ENCODE peak calls at places on chromosome 3, in eight cellular contexts. One of them, this sample, is unnamed.

GRCh38 chr3:122730240-122730639 is 49.6 kb downstream of the PARP14 start:
- DNase-seq in ureter: no peak
- DNase-seq in NCI-H2029: no peak
- DNase-seq in nucleus accumbens: no peak
- DNase-seq in coronary artery: no peak
- DNase-seq in Calu3: no peak
- DNase-seq in fibroblast of mammary gland: no peak
- DNase-seq in CD4-positive, alpha-beta memory T cell: no peak
- DNase-seq in this sample: no peak

GRCh38 chr3:142852009-142852408 is 36.9 kb downstream of the PCOLCE2 start:
- DNase-seq in ureter: no peak
- DNase-seq in NCI-H2029: no peak
- DNase-seq in nucleus accumbens: no peak
- DNase-seq in coronary artery: no peak
- DNase-seq in Calu3: no peak
- DNase-seq in fibroblast of mammary gland: no peak
- DNase-seq in CD4-positive, alpha-beta memory T cell: no peak
- DNase-seq in this sample: no peak

GRCh38 chr3:69130689-69131088 is 8.3 kb upstream of the LMOD3 start:
- DNase-seq in ureter: no peak
- DNase-seq in NCI-H2029: no peak
- DNase-seq in nucleus accumbens: no peak
- DNase-seq in coronary artery: no peak
- DNase-seq in Calu3: no peak
- DNase-seq in fibroblast of mammary gland: no peak
- DNase-seq in CD4-positive, alpha-beta memory T cell: no peak
- DNase-seq in this sample: no peak

GRCh38 chr3:133296315-133296917 is 103.4 kb upstream of the BFSP2 start:
- DNase-seq in ureter: no peak
- DNase-seq in NCI-H2029: no peak
- DNase-seq in nucleus accumbens: no peak
- DNase-seq in coronary artery: no peak
- DNase-seq in Calu3: no peak
- DNase-seq in fibroblast of mammary gland: no peak
- DNase-seq in CD4-positive, alpha-beta memory T cell: no peak
- DNase-seq in this sample: no peak

GRCh38 chr3:151787626-151788025 is 26.3 kb upstream of the AADAC start:
- DNase-seq in ureter: no peak
- DNase-seq in NCI-H2029: no peak
- DNase-seq in nucleus accumbens: no peak
- DNase-seq in coronary artery: no peak
- DNase-seq in Calu3: no peak
- DNase-seq in fibroblast of mammary gland: peak
- DNase-seq in CD4-positive, alpha-beta memory T cell: no peak
- DNase-seq in this sample: no peak

GRCh38 chr3:170751083-170751893 is 118.7 kb downstream of the RPL22L1 start:
- DNase-seq in ureter: peak
- DNase-seq in NCI-H2029: no peak
- DNase-seq in nucleus accumbens: no peak
- DNase-seq in coronary artery: peak
- DNase-seq in Calu3: peak
- DNase-seq in fibroblast of mammary gland: peak
- DNase-seq in CD4-positive, alpha-beta memory T cell: no peak
- DNase-seq in this sample: peak

GRCh38 chr3:101676765-101677435 is at the start of gene ZBTB11:
- DNase-seq in ureter: peak
- DNase-seq in NCI-H2029: no peak
- DNase-seq in nucleus accumbens: no peak
- DNase-seq in coronary artery: peak
- DNase-seq in Calu3: peak
- DNase-seq in fibroblast of mammary gland: peak
- DNase-seq in CD4-positive, alpha-beta memory T cell: peak
- DNase-seq in this sample: peak

GRCh38 chr3:128864351-128864811 is 15.0 kb upstream of the ACAD9 start:
- DNase-seq in ureter: no peak
- DNase-seq in NCI-H2029: no peak
- DNase-seq in nucleus accumbens: peak
- DNase-seq in coronary artery: no peak
- DNase-seq in Calu3: no peak
- DNase-seq in fibroblast of mammary gland: peak
- DNase-seq in CD4-positive, alpha-beta memory T cell: no peak
- DNase-seq in this sample: peak

GRCh38 chr3:89180334-89180733 is 72.9 kb downstream of the EPHA3 start:
- DNase-seq in ureter: no peak
- DNase-seq in NCI-H2029: no peak
- DNase-seq in nucleus accumbens: no peak
- DNase-seq in coronary artery: no peak
- DNase-seq in Calu3: no peak
- DNase-seq in fibroblast of mammary gland: no peak
- DNase-seq in CD4-positive, alpha-beta memory T cell: no peak
- DNase-seq in this sample: no peak

GRCh38 chr3:9552252-9552999 is 1.2 kb downstream of the LHFPL4 start:
- DNase-seq in ureter: peak
- DNase-seq in NCI-H2029: no peak
- DNase-seq in nucleus accumbens: no peak
- DNase-seq in coronary artery: peak
- DNase-seq in Calu3: no peak
- DNase-seq in fibroblast of mammary gland: peak
- DNase-seq in CD4-positive, alpha-beta memory T cell: peak
- DNase-seq in this sample: no peak

GRCh38 chr3:85360742-85361387 is 402.1 kb downstream of the CADM2 start:
- DNase-seq in ureter: peak
- DNase-seq in NCI-H2029: peak
- DNase-seq in nucleus accumbens: peak
- DNase-seq in coronary artery: no peak
- DNase-seq in Calu3: peak
- DNase-seq in fibroblast of mammary gland: peak
- DNase-seq in CD4-positive, alpha-beta memory T cell: no peak
- DNase-seq in this sample: no peak

GRCh38 chr3:161339517-161340500 is 31.5 kb downstream of the SPTSSB start:
- DNase-seq in ureter: no peak
- DNase-seq in NCI-H2029: no peak
- DNase-seq in nucleus accumbens: no peak
- DNase-seq in coronary artery: no peak
- DNase-seq in Calu3: no peak
- DNase-seq in fibroblast of mammary gland: peak
- DNase-seq in CD4-positive, alpha-beta memory T cell: no peak
- DNase-seq in this sample: no peak

GRCh38 chr3:177443469-177443868 is 246.2 kb upstream of the TBL1XR1 start:
- DNase-seq in ureter: no peak
- DNase-seq in NCI-H2029: no peak
- DNase-seq in nucleus accumbens: no peak
- DNase-seq in coronary artery: no peak
- DNase-seq in Calu3: peak
- DNase-seq in fibroblast of mammary gland: no peak
- DNase-seq in CD4-positive, alpha-beta memory T cell: no peak
- DNase-seq in this sample: no peak

GRCh38 chr3:30221622-30222021 is 384.8 kb upstream of the TGFBR2 start:
- DNase-seq in ureter: no peak
- DNase-seq in NCI-H2029: no peak
- DNase-seq in nucleus accumbens: no peak
- DNase-seq in coronary artery: no peak
- DNase-seq in Calu3: no peak
- DNase-seq in fibroblast of mammary gland: peak
- DNase-seq in CD4-positive, alpha-beta memory T cell: no peak
- DNase-seq in this sample: no peak

This sample was measured in Right ventricle myocardium superior.